ENCODE peak calls at places on chromosome 19, in eight cellular contexts. One of them, this sample, is unnamed.

GRCh38 chr19:51407631-51408131 is 9.8 kb downstream of the SIGLEC10 start:
- DNase-seq in T-helper 1 cell: no peak
- DNase-seq in neural crest cell: no peak
- DNase-seq in neuronal stem cell: no peak
- DNase-seq in GM04504: no peak
- DNase-seq in amygdala: no peak
- DNase-seq in brain microvascular endothelial cell: peak
- DNase-seq in astrocyte of the spinal cord: no peak
- DNase-seq in this sample: no peak

GRCh38 chr19:34480971-34481821 is at the start of gene WTIP:
- DNase-seq in T-helper 1 cell: no peak
- DNase-seq in neural crest cell: peak
- DNase-seq in neuronal stem cell: peak
- DNase-seq in GM04504: peak
- DNase-seq in amygdala: no peak
- DNase-seq in brain microvascular endothelial cell: peak
- DNase-seq in astrocyte of the spinal cord: peak
- DNase-seq in this sample: no peak

GRCh38 chr19:17329061-17329767 is 5.4 kb downstream of the ANO8 start:
- DNase-seq in T-helper 1 cell: no peak
- DNase-seq in neural crest cell: no peak
- DNase-seq in neuronal stem cell: no peak
- DNase-seq in GM04504: no peak
- DNase-seq in amygdala: no peak
- DNase-seq in brain microvascular endothelial cell: no peak
- DNase-seq in astrocyte of the spinal cord: no peak
- DNase-seq in this sample: no peak

GRCh38 chr19:19420570-19421301 is 15.3 kb downstream of the GATAD2A start:
- DNase-seq in T-helper 1 cell: no peak
- DNase-seq in neural crest cell: no peak
- DNase-seq in neuronal stem cell: no peak
- DNase-seq in GM04504: no peak
- DNase-seq in amygdala: no peak
- DNase-seq in brain microvascular endothelial cell: no peak
- DNase-seq in astrocyte of the spinal cord: no peak
- DNase-seq in this sample: no peak

GRCh38 chr19:28264556-28264955 is 948.4 kb downstream of the UQCRFS1 start:
- DNase-seq in T-helper 1 cell: no peak
- DNase-seq in neural crest cell: no peak
- DNase-seq in neuronal stem cell: no peak
- DNase-seq in GM04504: no peak
- DNase-seq in amygdala: no peak
- DNase-seq in brain microvascular endothelial cell: no peak
- DNase-seq in astrocyte of the spinal cord: no peak
- DNase-seq in this sample: no peak

GRCh38 chr19:7547153-7547552 is 11.6 kb downstream of the PNPLA6 start:
- DNase-seq in T-helper 1 cell: no peak
- DNase-seq in neural crest cell: no peak
- DNase-seq in neuronal stem cell: no peak
- DNase-seq in GM04504: no peak
- DNase-seq in amygdala: no peak
- DNase-seq in brain microvascular endothelial cell: no peak
- DNase-seq in astrocyte of the spinal cord: no peak
- DNase-seq in this sample: no peak

GRCh38 chr19:21084343-21084742 is 2.3 kb downstream of the ZNF714 start:
- DNase-seq in T-helper 1 cell: no peak
- DNase-seq in neural crest cell: no peak
- DNase-seq in neuronal stem cell: no peak
- DNase-seq in GM04504: peak
- DNase-seq in amygdala: no peak
- DNase-seq in brain microvascular endothelial cell: peak
- DNase-seq in astrocyte of the spinal cord: peak
- DNase-seq in this sample: no peak

GRCh38 chr19:44847144-44848035 is 1.3 kb downstream of the NECTIN2 start:
- DNase-seq in T-helper 1 cell: no peak
- DNase-seq in neural crest cell: peak
- DNase-seq in neuronal stem cell: peak
- DNase-seq in GM04504: peak
- DNase-seq in amygdala: peak
- DNase-seq in brain microvascular endothelial cell: peak
- DNase-seq in astrocyte of the spinal cord: peak
- DNase-seq in this sample: no peak

GRCh38 chr19:15300533-15301194 is 31.7 kb downstream of the BRD4 start:
- DNase-seq in T-helper 1 cell: no peak
- DNase-seq in neural crest cell: no peak
- DNase-seq in neuronal stem cell: no peak
- DNase-seq in GM04504: peak
- DNase-seq in amygdala: no peak
- DNase-seq in brain microvascular endothelial cell: peak
- DNase-seq in astrocyte of the spinal cord: peak
- DNase-seq in this sample: no peak

GRCh38 chr19:8038815-8039214 is 13.7 kb upstream of the CCL25 start:
- DNase-seq in T-helper 1 cell: no peak
- DNase-seq in neural crest cell: no peak
- DNase-seq in neuronal stem cell: no peak
- DNase-seq in GM04504: no peak
- DNase-seq in amygdala: no peak
- DNase-seq in brain microvascular endothelial cell: no peak
- DNase-seq in astrocyte of the spinal cord: no peak
- DNase-seq in this sample: no peak

GRCh38 chr19:8023371-8023770 is 17.9 kb upstream of the ELAVL1 start:
- DNase-seq in T-helper 1 cell: no peak
- DNase-seq in neural crest cell: no peak
- DNase-seq in neuronal stem cell: no peak
- DNase-seq in GM04504: no peak
- DNase-seq in amygdala: no peak
- DNase-seq in brain microvascular endothelial cell: no peak
- DNase-seq in astrocyte of the spinal cord: no peak
- DNase-seq in this sample: no peak

GRCh38 chr19:18479964-18480723 is 41.7 kb downstream of the ELL start:
- DNase-seq in T-helper 1 cell: no peak
- DNase-seq in neural crest cell: no peak
- DNase-seq in neuronal stem cell: no peak
- DNase-seq in GM04504: peak
- DNase-seq in amygdala: no peak
- DNase-seq in brain microvascular endothelial cell: no peak
- DNase-seq in astrocyte of the spinal cord: no peak
- DNase-seq in this sample: no peak

GRCh38 chr19:10353793-10354391 is 14.5 kb upstream of the ICAM3 start:
- DNase-seq in T-helper 1 cell: no peak
- DNase-seq in neural crest cell: peak
- DNase-seq in neuronal stem cell: peak
- DNase-seq in GM04504: no peak
- DNase-seq in amygdala: peak
- DNase-seq in brain microvascular endothelial cell: peak
- DNase-seq in astrocyte of the spinal cord: peak
- DNase-seq in this sample: peak

GRCh38 chr19:38769635-38770211 is 3.6 kb downstream of the LGALS7 start:
- DNase-seq in T-helper 1 cell: peak
- DNase-seq in neural crest cell: peak
- DNase-seq in neuronal stem cell: no peak
- DNase-seq in GM04504: peak
- DNase-seq in amygdala: peak
- DNase-seq in brain microvascular endothelial cell: peak
- DNase-seq in astrocyte of the spinal cord: peak
- DNase-seq in this sample: peak

GRCh38 chr19:55362990-55363716 is at the start of gene GARIN5B:
- DNase-seq in T-helper 1 cell: no peak
- DNase-seq in neural crest cell: no peak
- DNase-seq in neuronal stem cell: no peak
- DNase-seq in GM04504: no peak
- DNase-seq in amygdala: no peak
- DNase-seq in brain microvascular endothelial cell: no peak
- DNase-seq in astrocyte of the spinal cord: no peak
- DNase-seq in this sample: no peak

This sample was measured in SK-N-DZ.